ENCODE peak calls at places on chromosomes 13 and 19, in four cellular contexts. P, L, N and G are unnamed samples.

GRCh38 chr13:42981853-42982252 is 10.2 kb downstream of the EPSTI1 start:
- ATAC-seq in P (no peak), L (peak; percentile 21), N (no peak), G (no peak)

GRCh38 chr19:10105241-10106099 is 692 bp upstream of the PPAN start:
- ATAC-seq in P (no peak), L (no peak), N (peak; percentile 7), G (no peak)

GRCh38 chr19:50724522-50725217 is 1.5 kb downstream of the CLEC11A start:
- ATAC-seq in P (peak; percentile 94), L (peak; percentile 96), N (peak; percentile 84), G (peak; percentile 92)

GRCh38 chr13:79560954-79561353 is 80.0 kb downstream of the NDFIP2 start:
- ATAC-seq in P (no peak), L (no peak), N (no peak), G (no peak)

GRCh38 chr13:48602296-48603040 is 51.3 kb upstream of the CYSLTR2 start:
- ATAC-seq in P (no peak), L (peak; percentile 21), N (no peak), G (no peak)

GRCh38 chr13:72541674-72542073 is 185.8 kb downstream of the MZT1 start:
- ATAC-seq in P (no peak), L (no peak), N (no peak), G (no peak)

GRCh38 chr19:41367848-41368301 is 3.9 kb upstream of the B9D2 start:
- ATAC-seq in P (peak; percentile 43), L (no peak), N (no peak), G (no peak)

GRCh38 chr13:77919351-77920294 is 992 bp upstream of the EDNRB start:
- ATAC-seq in P (peak; percentile 73), L (peak; percentile 76), N (no peak), G (peak; percentile 81)

GRCh38 chr13:48858523-48858922 is 117.2 kb upstream of the FNDC3A start:
- ATAC-seq in P (no peak), L (no peak), N (no peak), G (no peak)

GRCh38 chr19:5228932-5229777 is 111.5 kb downstream of the PTPRS start:
- ATAC-seq in P (no peak), L (peak; percentile 52), N (no peak), G (peak; percentile 57)

GRCh38 chr13:79448413-79448812 is 32.5 kb upstream of the NDFIP2 start:
- ATAC-seq in P (no peak), L (no peak), N (no peak), G (no peak)

GRCh38 chr13:31093145-31093885 is 68.4 kb downstream of the HSPH1 start:
- ATAC-seq in P (no peak), L (no peak), N (no peak), G (no peak)

GRCh38 chr13:87398047-87398446 is 273.1 kb upstream of the SLITRK5 start:
- ATAC-seq in P (no peak), L (no peak), N (no peak), G (no peak)
- TF ChIP-seq CTCF in P (no peak), L (no peak), N (no peak), G (no peak)

GRCh38 chr19:11155373-11156120 is at the start of gene SPC24:
- ATAC-seq in P (peak; percentile 78), L (peak; percentile 95), N (peak; percentile 93), G (peak; percentile 87)
- TF ChIP-seq CTCF in P (no peak), L (no peak), N (no peak), G (no peak)

DNA sequence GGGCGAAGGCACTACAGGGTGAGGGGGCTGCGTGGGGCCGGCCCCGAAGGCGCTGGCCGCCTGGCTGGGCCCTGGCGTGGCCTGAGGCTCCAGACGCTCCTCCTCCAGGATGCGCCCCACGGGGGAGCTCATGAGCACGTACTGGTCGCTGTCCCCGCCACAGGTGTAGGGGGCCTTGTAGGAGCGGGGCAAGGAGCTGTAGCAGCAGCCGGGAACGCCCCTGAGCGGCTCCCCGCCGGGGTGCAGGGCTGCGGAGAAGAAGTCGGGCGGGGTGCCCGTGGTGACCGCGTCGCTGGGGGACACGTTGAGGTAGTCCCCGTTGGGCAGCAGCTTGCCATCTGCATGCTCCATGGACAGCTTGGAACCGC is 3.0 kb downstream of the IRS2 start:
- ATAC-seq in P (no peak), L (no peak), N (no peak), G (no peak)
- TF ChIP-seq CTCF in P (no peak), L (no peak), N (no peak), G (no peak)

DNA sequence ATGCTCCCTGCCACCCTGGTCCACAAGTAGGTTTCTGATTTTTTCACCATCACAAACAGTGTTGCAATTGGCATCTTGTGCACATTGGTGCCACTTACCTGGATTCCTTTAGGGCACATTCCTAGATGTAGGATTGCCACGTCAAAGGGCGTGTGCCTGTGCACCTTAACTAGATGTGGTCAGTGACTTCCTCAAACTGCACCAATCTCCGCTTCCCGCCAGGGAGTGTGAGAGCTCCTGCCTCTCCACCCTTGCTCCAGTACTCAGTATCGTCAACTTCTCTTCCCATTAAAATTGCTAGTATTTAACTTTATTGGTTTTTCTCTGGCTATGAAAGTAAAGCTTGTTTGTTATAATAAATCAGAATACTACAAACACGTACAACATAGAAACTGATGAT is 23.2 kb downstream of the CCNE1 start:
- ATAC-seq in P (no peak), L (no peak), N (no peak), G (no peak)
- TF ChIP-seq CTCF in P (no peak), L (no peak), N (no peak), G (no peak)

GRCh38 chr13:108267338-108267737 is 2.2 kb upstream of the TNFSF13B start:
- ATAC-seq in P (no peak), L (peak; percentile 42), N (no peak), G (no peak)

GRCh38 chr13:108270442-108270841 is 924 bp downstream of the TNFSF13B start:
- ATAC-seq in P (peak; percentile 27), L (no peak), N (peak; percentile 46), G (no peak)

GRCh38 chr13:108268713-108269112 is 805 bp upstream of the TNFSF13B start:
- ATAC-seq in P (no peak), L (peak; percentile 58), N (no peak), G (no peak)

GRCh38 chr13:108272333-108272732 is 2.8 kb downstream of the TNFSF13B start:
- ATAC-seq in P (no peak), L (no peak), N (no peak), G (no peak)

GRCh38 chr13:108269601-108270328 is at the start of gene TNFSF13B:
- ATAC-seq in P (peak; percentile 67), L (peak; percentile 82), N (peak; percentile 61), G (peak; percentile 40)
- TF ChIP-seq CTCF in P (no peak), L (no peak), N (no peak), G (no peak)

DNA sequence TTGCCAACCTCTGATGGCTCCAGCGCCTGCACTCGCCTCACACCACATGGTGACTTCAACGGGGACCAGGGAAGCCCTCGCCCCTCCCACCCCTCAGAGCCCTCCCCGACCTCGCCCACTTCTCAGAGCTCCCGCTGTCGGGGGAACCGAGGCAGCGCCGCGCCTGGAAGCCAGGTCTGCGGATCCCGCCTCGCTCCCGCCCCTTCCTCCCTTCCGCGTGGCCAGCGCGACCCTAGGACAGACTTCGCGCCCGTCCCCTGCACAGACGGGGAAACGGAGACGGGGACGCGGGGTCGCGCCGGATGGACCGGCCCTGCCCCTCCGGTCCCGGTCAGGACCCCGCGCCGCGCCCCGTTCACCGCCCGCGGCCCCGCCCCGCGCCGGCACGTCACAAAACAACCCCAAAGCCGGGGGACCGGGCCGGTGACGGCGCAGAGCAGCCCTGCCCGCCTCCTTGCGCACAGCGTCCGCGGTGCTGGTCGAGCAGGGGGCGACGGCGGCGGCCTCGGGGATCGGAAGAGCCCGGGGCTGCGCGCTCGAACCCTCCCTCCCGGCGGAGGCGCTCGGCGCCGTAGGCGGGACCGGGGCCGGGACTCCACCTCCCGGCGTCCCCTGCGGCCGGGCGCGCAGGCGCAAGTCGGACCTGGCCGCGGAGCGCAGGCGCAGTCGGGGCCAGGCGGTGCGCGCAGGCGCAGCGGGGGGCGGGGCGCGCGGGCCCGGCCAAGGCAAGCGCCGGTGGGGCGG is 379 bp upstream of the CDC34 start:
- ATAC-seq in P (peak; percentile 91), L (peak; percentile 91), N (peak; percentile 79), G (peak; percentile 92)
- TF ChIP-seq CTCF in P (no peak), L (no peak), N (no peak), G (peak; percentile 13)

GRCh38 chr13:57739791-57740190 is 108.2 kb downstream of the PCDH17 start:
- ATAC-seq in P (no peak), L (no peak), N (no peak), G (no peak)
- TF ChIP-seq CTCF in P (no peak), L (no peak), N (no peak), G (no peak)